ENCODE peak calls at places on chromosomes 3 and 15, in ten cellular contexts. R is glomerular endothelial cell; I is iris pigment epithelial cell; P is fibroblast of villous mesenchyme; O is fibroblast of mammary gland; C is A549; N is neural crest cell; B is activated CD8-positive, alpha-beta memory T cell treated with anti-CD3 and anti-CD28 coated beads for 48 hours; K is anterior cingulate cortex; X is LNCaP clone FGC. G is an unnamed sample.

GRCh38 chr3:152073267-152073666 is 195.5 kb upstream of the MBNL1 start:
- DNase-seq in R (peak), I (peak), N (no peak), X (no peak), O (peak), C (no peak), B (no peak), K (no peak), P (peak), G (no peak)

GRCh38 chr3:62954579-62954978 is 79.4 kb upstream of the CADPS start:
- DNase-seq in B (no peak), I (no peak), O (peak), K (no peak), N (no peak), R (no peak), P (no peak), X (no peak), C (no peak), G (no peak)

GRCh38 chr15:90531147-90531546 is 1.4 kb downstream of the CRTC3 start:
- DNase-seq in I (peak), R (no peak), C (no peak), P (no peak), X (no peak), N (no peak), B (no peak), K (no peak), O (no peak), G (peak)

GRCh38 chr3:47436180-47436579 is 39.6 kb downstream of the SCAP start:
- DNase-seq in O (no peak), N (no peak), B (no peak), X (no peak), I (no peak), C (no peak), R (no peak), P (no peak), K (no peak), G (no peak)

GRCh38 chr3:11195721-11196332 is 41.5 kb downstream of the HRH1 start:
- DNase-seq in B (no peak), C (no peak), I (peak), X (no peak), R (no peak), O (peak), K (no peak), N (no peak), P (no peak), G (no peak)

GRCh38 chr3:124676236-124676635 is 54.0 kb upstream of the UMPS start:
- DNase-seq in K (no peak), R (no peak), I (peak), N (no peak), C (no peak), P (peak), X (no peak), B (no peak), O (peak), G (no peak)

GRCh38 chr3:159560214-159561004 is 428.2 kb upstream of the IL12A start:
- DNase-seq in B (no peak), R (no peak), C (no peak), P (no peak), I (no peak), K (no peak), X (no peak), O (no peak), N (no peak), G (no peak)

GRCh38 chr3:123099331-123100191 is 32.7 kb downstream of the PDIA5 start:
- DNase-seq in P (no peak), R (no peak), B (no peak), I (no peak), K (no peak), X (no peak), C (no peak), O (no peak), N (no peak), G (no peak)

GRCh38 chr15:61115679-61116078 is 113.4 kb downstream of the RORA start:
- DNase-seq in R (no peak), N (no peak), K (no peak), B (no peak), I (peak), O (peak), C (no peak), X (no peak), P (no peak), G (no peak)

GRCh38 chr3:31980530-31981205 is 394 bp downstream of the OSBPL10 start:
- DNase-seq in P (peak), C (peak), O (peak), R (no peak), N (peak), I (peak), X (peak), K (peak), B (no peak), G (peak)

GRCh38 chr3:136120373-136121348 is 75.5 kb downstream of the MSL2 start:
- DNase-seq in P (peak), K (no peak), I (peak), X (no peak), C (no peak), O (no peak), R (no peak), N (no peak), B (no peak), G (no peak)

GRCh38 chr15:52417501-52417900 is 111.2 kb downstream of the MYO5A start:
- DNase-seq in X (no peak), B (no peak), K (no peak), P (peak), N (no peak), R (no peak), C (no peak), O (peak), I (peak), G (no peak)

GRCh38 chr3:185400866-185401265 is 37.9 kb downstream of the MAP3K13 start:
- DNase-seq in O (no peak), C (no peak), B (no peak), I (no peak), K (no peak), P (no peak), N (no peak), X (no peak), R (no peak), G (no peak)

GRCh38 chr3:195003006-195003892 is 267.7 kb downstream of the XXYLT1 start:
- DNase-seq in R (no peak), O (peak), P (peak), K (no peak), C (no peak), B (no peak), N (no peak), X (peak), I (no peak), G (no peak)

GRCh38 chr3:98612587-98612986 is 19.2 kb upstream of the CPOX start:
- DNase-seq in R (no peak), B (no peak), P (no peak), K (no peak), C (no peak), O (no peak), I (no peak), N (no peak), X (no peak), G (no peak)

GRCh38 chr3:150483226-150483625 is 63.1 kb downstream of the SERP1 start:
- DNase-seq in R (no peak), C (no peak), I (no peak), N (no peak), P (peak), K (no peak), X (no peak), O (no peak), B (no peak), G (no peak)

GRCh38 chr3:87771338-87772059 is 287.3 kb downstream of the CGGBP1 start:
- DNase-seq in B (no peak), C (no peak), I (peak), N (no peak), P (peak), R (no peak), X (peak), O (peak), K (no peak), G (no peak)